ENCODE peak calls at places on chromosomes 16 and 17, in ten cellular contexts. N, D, I, M, J, S, B, E, O and F are unnamed samples. For H3K27me3, the result is how much of the 10 kb centered on the place peaks cover.

GRCh38 chr16:19180741-19181140 is 12.7 kb downstream of the SYT17 start:
- DNase-seq in N (no peak), D (no peak), I (no peak), M (no peak), J (no peak), S (no peak), B (no peak), E (no peak), O (no peak), F (no peak)

GRCh38 chr17:50348522-50349240 is 2.8 kb downstream of the XYLT2 start:
- DNase-seq in N (no peak), D (peak), I (no peak), M (peak), J (no peak), S (peak), B (no peak), E (no peak), O (peak), F (no peak)

GRCh38 chr17:77886387-77886728 is 72.1 kb upstream of the TNRC6C start:
- DNase-seq in N (no peak), D (no peak), I (no peak), M (no peak), J (peak), S (peak), B (peak), E (no peak), O (no peak), F (no peak)

GRCh38 chr16:9186061-9186460 is 94.6 kb downstream of the HAPSTR1 start:
- DNase-seq in N (no peak), D (no peak), I (no peak), M (no peak), J (no peak), S (no peak), B (no peak), E (no peak), O (no peak), F (no peak)

GRCh38 chr17:59643159-59643857 is 23.6 kb downstream of the CLTC start:
- DNase-seq in N (no peak), D (no peak), I (no peak), M (peak), J (no peak), S (no peak), B (no peak), E (no peak), O (no peak), F (no peak)

GRCh38 chr16:71426069-71426879 is 15.6 kb downstream of the TLE7 start:
- DNase-seq in N (no peak), D (peak), I (peak), M (peak), J (no peak), S (no peak), B (no peak), E (no peak), O (no peak), F (no peak)

GRCh38 chr17:66957951-66958579 is 6.4 kb upstream of the CACNG4 start:
- DNase-seq in N (no peak), D (no peak), I (peak), M (no peak), J (no peak), S (no peak), B (no peak), E (no peak), O (no peak), F (no peak)

GRCh38 chr17:859461-860195 is 77.5 kb downstream of the MRM3 start:
- DNase-seq in N (no peak), D (no peak), I (peak), M (peak), J (no peak), S (no peak), B (peak), E (no peak), O (peak), F (no peak)

GRCh38 chr17:74089869-74090464 is 113.5 kb upstream of the RPL38 start:
- DNase-seq in N (peak), D (peak), I (peak), M (peak), J (no peak), S (peak), B (no peak), E (no peak), O (no peak), F (no peak)

GRCh38 chr17:79984877-79985276 is 50.8 kb downstream of the TBC1D16 start:
- DNase-seq in N (no peak), D (peak), I (no peak), M (no peak), J (no peak), S (peak), B (no peak), E (no peak), O (peak), F (no peak)

GRCh38 chr16:16143941-16144340 is 79.4 kb downstream of the ABCC6 start:
- DNase-seq in N (no peak), D (no peak), I (no peak), M (no peak), J (no peak), S (no peak), B (no peak), E (no peak), O (no peak), F (no peak)

GRCh38 chr16:16143038-16143763 is 80.1 kb downstream of the ABCC6 start:
- DNase-seq in N (no peak), D (peak), I (peak), M (peak), J (no peak), S (no peak), B (no peak), E (no peak), O (no peak), F (no peak)

GRCh38 chr16:16146380-16147315 is 76.6 kb downstream of the ABCC6 start:
- DNase-seq in N (no peak), D (no peak), I (no peak), M (no peak), J (no peak), S (no peak), B (no peak), E (no peak), O (no peak), F (no peak)

GRCh38 chr16:16144416-16144815 is 78.9 kb downstream of the ABCC6 start:
- DNase-seq in N (no peak), D (no peak), I (no peak), M (peak), J (no peak), S (no peak), B (no peak), E (no peak), O (no peak), F (no peak)

DNA sequence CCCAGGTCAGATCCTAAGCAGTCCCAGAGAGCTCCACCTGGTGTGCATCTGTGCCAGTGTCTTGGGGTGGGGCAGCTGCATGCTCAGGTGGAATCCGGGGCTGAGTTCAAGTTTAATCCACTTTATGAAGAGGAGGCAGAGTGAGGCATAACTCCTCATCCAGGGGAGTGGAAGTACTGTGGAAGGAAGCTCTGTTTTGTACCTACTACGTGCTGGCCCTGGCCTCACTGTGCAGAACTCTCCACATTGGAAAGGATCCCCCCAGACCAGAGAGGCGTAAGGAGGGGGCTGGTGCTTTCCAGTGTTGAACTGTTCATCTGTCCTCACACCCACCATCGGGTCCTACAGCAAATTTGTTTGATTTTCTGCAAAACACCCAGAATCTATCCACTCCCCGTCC is 78.0 kb downstream of the ABCC6 start:
- DNase-seq in N (no peak), D (no peak), I (no peak), M (no peak), J (no peak), S (no peak), B (no peak), E (no peak), O (no peak), F (no peak)
- TF ChIP-seq CTCF in N (no peak), D (peak), I (no peak), M (no peak), J (no peak), S (no peak), B (no peak), E (no peak), O (no peak), F (no peak)

GRCh38 chr17:45787656-45788055 is 3.5 kb downstream of the CRHR1 start:
- DNase-seq in N (no peak), D (no peak), I (no peak), M (no peak), J (no peak), S (no peak), B (no peak), E (no peak), O (no peak), F (no peak)
- H3K27me3 ChIP-seq in N (under half), D (half or more), I (half or more), M (under half), J (under half), S (under half), B (under half), E (under half), O (under half), F (under half)

DNA sequence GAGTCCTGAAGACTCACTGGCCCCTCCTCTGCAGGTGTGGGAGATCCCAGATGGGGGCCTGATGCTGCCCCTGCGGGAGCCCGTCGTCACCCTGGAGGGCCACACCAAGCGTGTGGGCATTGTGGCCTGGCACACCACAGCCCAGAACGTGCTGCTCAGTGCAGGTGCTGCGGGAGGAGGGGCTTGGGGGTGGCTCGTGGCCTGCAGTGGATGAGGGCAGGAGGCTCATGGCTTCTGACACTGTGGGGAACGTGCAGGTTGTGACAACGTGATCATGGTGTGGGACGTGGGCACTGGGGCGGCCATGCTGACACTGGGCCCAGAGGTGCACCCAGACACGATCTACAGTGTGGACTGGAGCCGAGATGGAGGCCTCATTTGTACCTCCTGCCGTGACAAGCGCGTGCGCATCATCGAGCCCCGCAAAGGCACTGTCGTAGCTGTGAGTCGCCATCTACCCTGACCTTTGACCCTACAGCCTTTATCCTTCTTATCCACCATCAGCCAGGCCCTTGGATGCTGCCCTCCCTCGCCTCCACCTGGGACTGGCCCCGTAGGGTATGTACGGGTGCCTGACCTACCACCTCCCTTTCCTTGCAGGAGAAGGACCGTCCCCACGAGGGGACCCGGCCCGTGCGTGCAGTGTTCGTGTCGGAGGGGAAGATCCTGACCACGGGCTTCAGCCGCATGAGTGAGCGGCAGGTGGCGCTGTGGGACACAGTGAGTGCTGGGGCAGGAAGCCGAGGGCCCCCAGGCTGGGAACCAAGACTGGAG is 3.6 kb downstream of the CORO1A start:
- DNase-seq in N (no peak), D (peak), I (peak), M (peak), J (no peak), S (peak), B (peak), E (no peak), O (peak), F (no peak)
- H3K4me3 ChIP-seq in N (peak), D (no peak), I (no peak), M (no peak), J (no peak), S (no peak), B (no peak), E (peak), O (no peak), F (no peak)

DNA sequence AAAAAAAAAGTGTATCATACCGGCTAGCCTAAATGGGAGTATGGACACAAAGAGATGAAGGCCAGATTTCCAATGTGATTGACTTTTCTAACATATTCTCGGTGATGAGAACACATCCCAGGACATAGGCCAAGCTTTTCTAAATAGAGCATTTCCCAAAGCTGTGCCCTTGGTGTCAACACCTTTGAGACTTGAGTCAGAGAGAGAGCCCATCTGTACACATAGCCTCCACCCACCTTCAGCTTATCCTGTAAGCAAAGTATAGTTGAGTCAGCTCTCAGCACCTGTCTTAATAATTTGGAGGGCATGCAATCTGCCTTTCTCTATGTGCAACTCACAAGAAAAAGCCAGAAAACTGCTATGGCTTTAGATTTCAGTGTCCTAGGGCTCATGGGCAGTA is 42.7 kb downstream of the SOX9 start:
- DNase-seq in N (no peak), D (no peak), I (no peak), M (no peak), J (no peak), S (no peak), B (no peak), E (no peak), O (no peak), F (no peak)
- TF ChIP-seq CTCF in N (no peak), D (no peak), I (no peak), M (no peak), J (no peak), S (no peak), B (no peak), E (no peak), O (no peak), F (no peak)

DNA sequence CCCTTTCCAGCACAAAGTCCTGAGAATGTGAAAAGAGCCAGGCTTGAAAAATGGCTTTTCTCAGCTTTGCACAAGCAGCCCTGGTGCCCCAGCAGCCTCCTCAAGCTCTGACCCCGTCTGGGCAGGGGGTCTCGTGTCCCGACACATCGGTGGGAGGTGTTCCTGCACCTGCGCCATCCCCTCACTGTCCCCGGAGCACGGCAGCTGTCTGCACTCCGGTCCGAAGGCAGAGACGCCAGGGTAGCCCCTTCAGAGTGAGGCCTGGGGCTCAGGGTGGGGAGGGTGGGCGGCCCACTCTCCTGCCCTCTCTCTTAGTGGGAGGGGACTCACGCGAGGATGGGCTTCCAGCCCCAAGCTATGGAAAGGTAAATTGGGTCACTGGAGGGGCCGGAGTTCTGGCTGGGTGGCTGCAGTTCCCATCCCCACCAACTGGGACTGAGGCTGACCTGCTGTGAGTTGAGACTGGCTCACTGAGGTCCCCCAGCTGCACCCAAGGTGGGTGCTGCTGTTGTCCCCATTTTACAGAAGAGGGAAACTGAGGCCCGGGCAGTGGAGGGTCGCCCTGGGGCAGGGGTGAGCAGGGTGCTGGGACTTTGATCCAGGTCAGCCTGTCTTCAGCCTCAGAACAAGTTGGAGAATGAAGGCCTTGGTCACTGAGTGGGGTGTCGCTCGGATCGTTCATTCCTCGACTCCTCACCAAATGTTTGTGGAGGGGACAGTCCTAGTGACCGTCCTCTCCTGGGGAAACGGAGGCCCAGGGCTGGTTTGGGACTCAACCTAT is 2.3 kb upstream of the BAIAP3 start:
- DNase-seq in N (no peak), D (no peak), I (no peak), M (no peak), J (no peak), S (no peak), B (no peak), E (no peak), O (no peak), F (no peak)
- H3K27me3 ChIP-seq in N (under half), D (under half), I (half or more), M (under half), J (under half), S (under half), B (under half), E (under half), O (under half), F (under half)

GRCh38 chr16:75266738-75267630 is 15.6 kb upstream of the BCAR1 start:
- DNase-seq in N (peak), D (no peak), I (no peak), M (no peak), J (no peak), S (no peak), B (no peak), E (no peak), O (peak), F (no peak)
- H3K4me3 ChIP-seq in N (peak), D (no peak), I (no peak), M (no peak), J (no peak), S (no peak), B (no peak), E (no peak), O (no peak), F (peak)

DNA sequence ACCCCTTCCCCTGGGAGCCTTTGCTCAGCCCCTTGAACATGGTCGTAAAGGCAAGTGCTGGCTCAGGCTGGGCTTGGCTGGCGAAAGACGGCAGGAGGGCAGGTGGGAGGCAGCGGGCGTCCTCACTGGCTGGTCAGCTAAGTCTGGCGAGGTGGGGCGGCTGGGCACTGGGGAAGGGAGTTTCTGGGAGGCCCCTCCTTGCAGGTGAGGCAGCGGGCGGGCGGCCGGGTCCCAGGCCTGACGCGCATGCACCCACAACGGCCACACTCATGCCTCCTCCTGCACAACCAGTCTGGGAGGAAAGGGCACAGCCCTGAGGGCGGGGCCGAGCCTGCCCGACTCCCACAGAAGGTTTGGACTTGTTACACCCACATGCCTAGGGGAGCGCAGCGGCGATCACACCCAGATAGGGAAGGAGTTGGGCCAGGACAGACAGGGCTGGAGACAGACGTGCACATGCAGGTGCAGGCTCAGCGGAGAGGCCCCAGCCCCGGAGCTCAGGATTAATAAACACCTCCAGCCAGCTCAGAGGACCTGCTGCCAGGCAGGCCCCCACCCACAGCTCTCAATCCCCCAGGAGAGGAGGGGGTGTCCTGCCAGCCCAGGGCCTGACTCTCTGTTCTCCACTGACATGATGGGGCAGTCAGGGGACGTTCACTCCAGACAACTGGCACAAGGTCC is at the start of gene EVPL:
- DNase-seq in N (no peak), D (peak), I (no peak), M (peak), J (no peak), S (peak), B (no peak), E (no peak), O (no peak), F (no peak)
- TF ChIP-seq CTCF in N (no peak), D (no peak), I (no peak), M (no peak), J (no peak), S (no peak), B (no peak), E (no peak), O (no peak), F (no peak)

GRCh38 chr17:63333869-63334268 is 112.2 kb downstream of the CYB561 start:
- DNase-seq in N (no peak), D (no peak), I (no peak), M (no peak), J (no peak), S (no peak), B (no peak), E (no peak), O (no peak), F (no peak)

GRCh38 chr17:63338272-63338671 is 107.8 kb downstream of the CYB561 start:
- DNase-seq in N (no peak), D (no peak), I (no peak), M (no peak), J (no peak), S (no peak), B (no peak), E (no peak), O (no peak), F (no peak)

GRCh38 chr17:63332286-63332685 is 113.8 kb downstream of the CYB561 start:
- DNase-seq in N (no peak), D (no peak), I (no peak), M (no peak), J (no peak), S (no peak), B (no peak), E (no peak), O (no peak), F (no peak)

GRCh38 chr17:63337579-63337978 is 108.5 kb downstream of the CYB561 start:
- DNase-seq in N (no peak), D (no peak), I (no peak), M (peak), J (no peak), S (no peak), B (no peak), E (no peak), O (no peak), F (no peak)

DNA sequence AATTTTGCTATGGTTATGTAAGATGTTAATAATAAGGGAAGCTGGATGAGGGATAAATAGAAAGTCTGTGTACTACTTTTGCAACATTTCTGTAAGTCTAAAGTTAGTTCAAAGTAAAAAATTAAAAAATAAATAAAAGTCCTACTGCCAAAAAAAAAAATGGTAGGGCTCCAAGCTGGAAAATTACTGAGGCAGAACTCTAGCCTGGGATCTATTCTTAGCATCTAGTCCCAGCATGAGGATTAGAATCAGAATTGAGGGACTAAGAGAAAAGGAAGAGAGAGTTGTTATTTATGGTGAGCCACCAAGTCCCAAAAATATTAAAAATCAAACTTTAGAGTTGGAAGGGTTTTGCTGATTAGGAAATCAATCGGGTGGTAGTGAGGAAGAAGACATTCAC is 110.3 kb downstream of the CYB561 start:
- DNase-seq in N (no peak), D (no peak), I (no peak), M (no peak), J (no peak), S (no peak), B (no peak), E (no peak), O (no peak), F (no peak)
- H3K27me3 ChIP-seq in N (under half), D (under half), I (under half), M (under half), J (under half), S (under half), B (under half), E (under half), O (under half), F (under half)